ENCODE peak calls at places on chromosomes 3 and 15, in four cellular contexts. T, H, N and O are unnamed samples.

GRCh38 chr15:73988075-73988969 is 3.8 kb downstream of the STOML1 start:
- DNase-seq in N (no peak), T (no peak), H (peak), O (no peak)

GRCh38 chr15:77266708-77267387 is 153.1 kb downstream of the PEAK1 start:
- DNase-seq in N (no peak), T (no peak), H (peak), O (no peak)

GRCh38 chr15:96893159-96893906 is 562.8 kb downstream of the NR2F2 start:
- DNase-seq in H (peak), T (peak), N (no peak), O (no peak)

GRCh38 chr3:186367631-186368030 is 5.6 kb upstream of the DGKG start:
- DNase-seq in H (no peak), N (no peak), T (no peak), O (no peak)

GRCh38 chr3:86914651-86915050 is 76.3 kb downstream of the VGLL3 start:
- DNase-seq in T (peak), H (no peak), N (no peak), O (no peak)

GRCh38 chr15:80138962-80139361 is 13.8 kb upstream of the FAH start:
- DNase-seq in T (no peak), N (no peak), H (no peak), O (no peak)

GRCh38 chr3:108319428-108320053 is 23.2 kb downstream of the HHLA2 start:
- DNase-seq in H (peak), T (peak), N (no peak), O (no peak)

GRCh38 chr3:5013021-5013906 is 34.0 kb downstream of the BHLHE40 start:
- DNase-seq in T (no peak), H (peak), N (no peak), O (no peak)

GRCh38 chr3:115975353-115975752 is 352.0 kb downstream of the GAP43 start:
- DNase-seq in T (peak), H (peak), N (no peak), O (peak)

GRCh38 chr15:36596915-36597314 is 17.5 kb downstream of the CDIN1 start:
- DNase-seq in T (no peak), N (no peak), H (no peak), O (peak)

GRCh38 chr15:84981711-84982300 is at the start of gene PDE8A:
- DNase-seq in H (peak), N (no peak), T (peak), O (no peak)

GRCh38 chr15:74788716-74789151 is 6.9 kb downstream of the CSK start:
- DNase-seq in N (no peak), H (no peak), T (no peak), O (no peak)

GRCh38 chr3:31832576-31832975 is 148.5 kb downstream of the OSBPL10 start:
- DNase-seq in H (no peak), N (no peak), T (no peak), O (no peak)

GRCh38 chr3:133804896-133805295 is 719 bp upstream of the SRPRB start:
- DNase-seq in H (no peak), N (no peak), T (no peak), O (no peak)

GRCh38 chr3:193857996-193858395 is 265.0 kb downstream of the OPA1 start:
- DNase-seq in N (no peak), T (no peak), H (peak), O (no peak)

GRCh38 chr3:132210476-132211346 is 106.5 kb upstream of the ACP3 start:
- DNase-seq in T (peak), H (peak), N (no peak), O (peak)

GRCh38 chr3:45601156-45601555 is 6.6 kb downstream of the LIMD1 start:
- DNase-seq in H (no peak), N (no peak), T (no peak), O (no peak)

GRCh38 chr3:196569003-196569516 is 600 bp downstream of the FBXO45 start:
- DNase-seq in H (peak), N (no peak), T (peak), O (no peak)

GRCh38 chr15:80732148-80732547 is 37.0 kb downstream of the ABHD17C start:
- DNase-seq in T (no peak), H (no peak), N (no peak), O (no peak)